ENCODE peak calls at places on chromosome 5, in ten cellular contexts. L is colonic mucosa, D is uterus, M is breast epithelium, A is A549, E is body of pancreas, U is prostate gland, R is Calu3, Z is dorsolateral prefrontal cortex, T is lower leg skin. Q is an unnamed sample.
A peak's percentile ranks its signal among the peaks of the same experiment; 100 is the strongest.

GRCh38 chr5:157303667-157304327 is 37.9 kb downstream of the CYFIP2 start:
- DNase-seq in A (no peak), U (no peak), T (no peak), L (no peak), Z (no peak), M (no peak), D (no peak), E (peak; percentile 27), R (no peak), Q (no peak)

GRCh38 chr5:90325093-90325492 is 84.5 kb downstream of the CETN3 start:
- DNase-seq in D (no peak), A (no peak), M (no peak), L (no peak), E (no peak), R (no peak), T (no peak), U (no peak), Z (no peak), Q (no peak)

GRCh38 chr5:134113908-134114875 is at the start of gene TCF7:
- DNase-seq in Z (no peak), M (peak; percentile 62), E (peak; percentile 86), L (peak; percentile 78), A (peak; percentile 91), R (peak; percentile 83), U (peak; percentile 74), D (peak; percentile 81), T (peak; percentile 92), Q (peak; percentile 61)

GRCh38 chr5:16736158-16736994 is 119.6 kb upstream of the RETREG1 start:
- DNase-seq in T (peak; percentile 81), M (peak; percentile 84), A (no peak), R (peak; percentile 87), D (no peak), E (peak; percentile 80), L (peak; percentile 82), U (peak; percentile 82), Z (no peak), Q (no peak)

GRCh38 chr5:1105350-1106265 is 6.3 kb downstream of the SLC12A7 start:
- DNase-seq in M (no peak), R (peak; percentile 56), A (peak; percentile 71), T (no peak), U (no peak), Z (no peak), E (peak; percentile 58), D (no peak), L (peak; percentile 92), Q (no peak)

GRCh38 chr5:56596154-56596553 is 219.2 kb upstream of the MAP3K1 start:
- DNase-seq in L (no peak), D (no peak), Z (no peak), E (no peak), M (no peak), T (no peak), A (no peak), U (no peak), R (no peak), Q (no peak)

GRCh38 chr5:52996966-52997365 is 7.8 kb downstream of the ITGA2 start:
- DNase-seq in T (no peak), R (no peak), A (no peak), E (no peak), Z (no peak), L (no peak), D (no peak), U (no peak), M (no peak), Q (no peak)

GRCh38 chr5:68315679-68316271 is 100.2 kb downstream of the PIK3R1 start:
- DNase-seq in A (no peak), T (no peak), U (no peak), D (no peak), R (peak; percentile 29), Z (no peak), E (no peak), L (peak; percentile 27), M (no peak), Q (peak; percentile 26)

GRCh38 chr5:138466058-138466899 is 1.0 kb downstream of the EGR1 start:
- DNase-seq in A (no peak), T (no peak), E (peak; percentile 84), D (peak; percentile 44), M (peak; percentile 44), R (peak; percentile 62), Z (no peak), L (peak; percentile 38), U (peak; percentile 42), Q (no peak)

GRCh38 chr5:77211013-77211690 is 672 bp downstream of the PDE8B start:
- DNase-seq in U (peak; percentile 57), Z (no peak), R (peak; percentile 18), A (no peak), L (no peak), D (no peak), M (no peak), T (no peak), E (peak; percentile 34), Q (no peak)

GRCh38 chr5:134132372-134133212 is 18.1 kb downstream of the TCF7 start:
- DNase-seq in E (peak; percentile 5), T (peak; percentile 59), L (no peak), Z (no peak), U (no peak), D (no peak), R (no peak), M (no peak), A (no peak), Q (peak; percentile 27)

GRCh38 chr5:174503461-174504265 is 220.7 kb upstream of the MSX2 start:
- DNase-seq in R (peak; percentile 82), A (peak; percentile 20), E (peak; percentile 32), D (no peak), L (no peak), U (peak; percentile 72), M (peak; percentile 38), Z (peak; percentile 43), T (no peak), Q (no peak)

GRCh38 chr5:58002318-58002717 is 457.6 kb downstream of the PLK2 start:
- DNase-seq in L (no peak), T (no peak), D (no peak), A (no peak), M (no peak), R (no peak), E (no peak), Z (no peak), U (no peak), Q (no peak)

GRCh38 chr5:160061770-160062169 is 52.8 kb downstream of the TTC1 start:
- DNase-seq in E (no peak), A (no peak), M (no peak), Z (no peak), D (no peak), R (no peak), T (no peak), U (no peak), L (no peak), Q (no peak)

GRCh38 chr5:6790346-6790865 is 77.2 kb downstream of the TENT4A start:
- DNase-seq in D (no peak), E (no peak), Z (no peak), R (no peak), L (no peak), A (no peak), T (no peak), U (no peak), M (no peak), Q (no peak)

GRCh38 chr5:98096155-98096554 is 677.3 kb upstream of the RGMB start:
- DNase-seq in E (no peak), T (no peak), R (no peak), U (no peak), D (no peak), L (no peak), M (no peak), Z (no peak), A (no peak), Q (no peak)

GRCh38 chr5:9301200-9301599 is 244.7 kb downstream of the SEMA5A start:
- DNase-seq in T (no peak), D (no peak), L (no peak), Z (no peak), A (no peak), U (no peak), R (no peak), M (peak; percentile 60), E (no peak), Q (no peak)

GRCh38 chr5:112366987-112367386 is 52.1 kb downstream of the EPB41L4A start:
- DNase-seq in A (peak; percentile 53), M (no peak), D (no peak), E (no peak), R (peak; percentile 44), L (no peak), U (no peak), Z (no peak), T (no peak), Q (no peak)
- TF ChIP-seq CTCF in A (no peak), M (no peak), D (no peak), E (no peak), R (peak; percentile 36), L (no peak), U (no peak), Z (no peak), T (no peak), Q (no peak)

GRCh38 chr5:131634666-131634995 is 398 bp downstream of the RAPGEF6 start:
- DNase-seq in Z (no peak), E (peak; percentile 60), R (peak; percentile 72), T (peak; percentile 93), A (peak; percentile 55), L (peak; percentile 68), D (no peak), U (peak; percentile 46), M (peak; percentile 57), Q (no peak)
- TF ChIP-seq CTCF in Z (no peak), E (peak; percentile 8), R (no peak), T (no peak), A (no peak), L (no peak), D (no peak), U (no peak), M (peak; percentile 45), Q (no peak)

DNA sequence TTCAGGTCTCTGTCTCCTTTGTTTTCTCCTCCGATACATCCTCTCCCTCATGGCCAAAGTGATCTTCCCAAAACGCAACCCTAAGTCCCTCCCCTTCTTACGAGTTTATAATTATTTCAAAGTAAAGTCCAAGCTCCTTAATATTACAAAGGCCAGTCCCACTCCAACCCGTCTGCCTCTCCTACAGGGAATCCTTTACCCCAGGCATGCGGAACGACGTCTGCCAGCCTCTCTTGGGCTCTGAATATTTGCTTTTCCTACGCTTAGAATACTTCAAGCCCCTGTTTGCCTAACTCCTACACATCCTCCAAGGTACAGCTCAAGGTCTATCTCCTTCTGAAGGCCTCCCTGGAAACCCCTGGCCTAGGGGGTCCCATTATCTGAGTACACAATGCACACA is 246.4 kb downstream of the SLIT3 start:
- DNase-seq in M (no peak), U (no peak), Z (no peak), D (no peak), T (no peak), R (no peak), L (no peak), A (no peak), E (no peak), Q (no peak)
- TF ChIP-seq CTCF in M (no peak), U (no peak), Z (no peak), D (no peak), T (no peak), R (no peak), L (no peak), A (no peak), E (no peak), Q (no peak)

DNA sequence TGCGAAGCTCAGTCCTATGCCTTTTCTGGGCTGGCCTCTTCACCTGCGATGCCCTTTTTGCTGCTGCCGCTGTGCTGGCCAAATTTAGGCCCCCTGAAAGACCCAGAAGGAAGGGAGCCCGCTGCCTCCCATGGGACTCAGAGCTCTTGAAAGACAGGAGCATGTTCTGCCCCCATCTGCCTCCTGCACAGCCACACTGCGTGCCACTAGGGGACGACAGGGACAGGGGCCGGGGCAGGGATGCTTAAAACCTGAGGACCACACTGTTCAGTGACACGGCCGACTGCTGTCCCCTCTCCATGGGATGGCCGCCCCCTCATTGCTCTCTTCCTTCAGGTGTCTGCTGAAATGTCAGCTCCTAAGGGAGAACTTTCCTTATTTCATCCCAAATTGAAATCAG is 132.4 kb downstream of the ADAMTS2 start:
- DNase-seq in U (no peak), R (no peak), D (no peak), A (no peak), T (no peak), M (no peak), E (no peak), L (no peak), Z (no peak), Q (no peak)
- TF ChIP-seq CTCF in U (no peak), R (no peak), D (no peak), A (no peak), T (no peak), M (no peak), E (no peak), L (no peak), Z (peak; percentile 16), Q (no peak)

Q was measured in activated B cell treated with CpG ODN at 0.5 μM for 24 hours.